ENCODE peak calls at places on chromosomes 3 and 15, in seven cellular contexts. W is body of pancreas, Q is transverse colon, C is tibial nerve, P is right lobe of liver, G is dorsolateral prefrontal cortex, H is IMR-90. V is an unnamed sample.

GRCh38 chr15:71337197-71337845 is 222.1 kb downstream of the THSD4 start:
- DNase-seq in C (no peak), P (no peak), W (peak), Q (no peak), H (no peak), G (no peak), V (no peak)

GRCh38 chr3:111619833-111620232 is 24.7 kb upstream of the ZBED2 start:
- DNase-seq in Q (no peak), C (no peak), H (peak), W (no peak), G (no peak), P (no peak), V (no peak)

GRCh38 chr3:46959169-46959515 is 17.4 kb downstream of the CCDC12 start:
- DNase-seq in P (no peak), C (no peak), H (no peak), Q (no peak), G (no peak), W (no peak), V (no peak)

GRCh38 chr15:74653426-74654082 is 37.9 kb downstream of the CLK3 start:
- DNase-seq in H (peak), G (no peak), Q (peak), C (no peak), W (no peak), P (no peak), V (no peak)

GRCh38 chr15:25439456-25439836 is 622 bp upstream of the UBE3A start:
- DNase-seq in H (peak), W (peak), C (no peak), P (peak), Q (peak), G (no peak), V (no peak)

GRCh38 chr15:57446393-57446792 is 70.1 kb downstream of the CGNL1 start:
- DNase-seq in C (no peak), Q (no peak), G (no peak), H (no peak), P (no peak), W (no peak), V (no peak)

GRCh38 chr15:78212546-78213424 is 21.6 kb downstream of the ACSBG1 start:
- DNase-seq in P (no peak), Q (peak), G (peak), W (peak), H (peak), C (no peak), V (no peak)

GRCh38 chr3:71430941-71431552 is 152.5 kb downstream of the FOXP1 start:
- DNase-seq in H (no peak), Q (no peak), G (no peak), C (no peak), W (no peak), P (no peak), V (no peak)

GRCh38 chr15:69762373-69763148 is 309.9 kb downstream of the RPLP1 start:
- DNase-seq in C (no peak), W (no peak), H (no peak), Q (no peak), P (no peak), G (no peak), V (no peak)

GRCh38 chr3:124492824-124493223 is 237.4 kb upstream of the UMPS start:
- DNase-seq in H (peak), G (peak), Q (peak), C (no peak), W (peak), P (peak), V (no peak)

GRCh38 chr15:75153565-75154248 is 48.0 kb upstream of the C15orf39 start:
- DNase-seq in P (no peak), H (no peak), W (no peak), Q (no peak), C (no peak), G (no peak), V (no peak)

GRCh38 chr3:41265011-41265545 is 65.8 kb downstream of the CTNNB1 start:
- DNase-seq in Q (no peak), G (no peak), P (no peak), W (no peak), C (no peak), H (peak), V (no peak)

GRCh38 chr3:46031269-46031668 is 4.0 kb upstream of the XCR1 start:
- DNase-seq in G (no peak), Q (no peak), P (no peak), W (no peak), H (no peak), C (no peak), V (no peak)

GRCh38 chr15:69014454-69014853 is at the start of gene NOX5:
- DNase-seq in H (peak), P (no peak), Q (no peak), C (no peak), W (no peak), G (no peak), V (no peak)

GRCh38 chr3:77816470-77816869 is 776.6 kb downstream of the ROBO2 start:
- DNase-seq in G (no peak), P (no peak), W (no peak), Q (no peak), C (no peak), H (no peak), V (no peak)

GRCh38 chr15:88664151-88664778 is 25.4 kb downstream of the ISG20 start:
- DNase-seq in G (peak), W (no peak), P (no peak), Q (no peak), H (no peak), C (no peak), V (no peak)

GRCh38 chr3:194042947-194043346 is 93.0 kb upstream of the HES1 start:
- DNase-seq in Q (no peak), W (no peak), C (no peak), G (no peak), P (no peak), H (peak), V (no peak)

GRCh38 chr3:126781889-126782491 is 78.0 kb downstream of the CHCHD6 start:
- DNase-seq in G (no peak), H (peak), C (no peak), W (no peak), Q (no peak), P (no peak), V (no peak)

GRCh38 chr3:157544501-157545139 is 41.4 kb upstream of the VEPH1 start:
- DNase-seq in W (no peak), G (no peak), Q (no peak), C (no peak), H (peak), P (no peak), V (no peak)

GRCh38 chr15:77519540-77519939 is 98.9 kb downstream of the HMG20A start:
- DNase-seq in H (peak), C (no peak), Q (no peak), G (no peak), W (no peak), P (no peak), V (no peak)

GRCh38 chr3:65101450-65101849 is 413.6 kb upstream of the ADAMTS9 start:
- DNase-seq in H (no peak), P (no peak), Q (no peak), C (no peak), G (no peak), W (no peak), V (no peak)

GRCh38 chr3:48919215-48920138 is 835 bp downstream of the ARIH2 start:
- DNase-seq in W (peak), C (no peak), P (peak), H (peak), Q (peak), G (no peak), V (no peak)

GRCh38 chr3:177525987-177526712 is 328.9 kb upstream of the TBL1XR1 start:
- DNase-seq in C (no peak), Q (no peak), P (no peak), W (no peak), H (no peak), G (no peak), V (no peak)

GRCh38 chr3:128619146-128619890 is 31.3 kb downstream of the RPN1 start:
- DNase-seq in P (no peak), Q (no peak), H (peak), G (no peak), C (no peak), W (no peak), V (no peak)

GRCh38 chr15:71545223-71545760 is 265.1 kb upstream of the NR2E3 start:
- DNase-seq in W (no peak), C (no peak), Q (no peak), P (no peak), H (peak), G (no peak), V (no peak)

GRCh38 chr3:53160335-53160659 is 712 bp upstream of the PRKCD start:
- DNase-seq in G (no peak), P (no peak), H (no peak), W (no peak), Q (no peak), C (no peak), V (no peak)

GRCh38 chr3:28745436-28745835 is 396.8 kb upstream of the AZI2 start:
- DNase-seq in W (no peak), C (no peak), P (no peak), Q (no peak), H (no peak), G (no peak), V (no peak)

GRCh38 chr15:52408823-52409222 is 113.2 kb upstream of the MYO5C start:
- DNase-seq in W (no peak), H (peak), Q (no peak), C (no peak), P (no peak), G (no peak), V (no peak)

GRCh38 chr3:77254967-77255831 is 215.3 kb downstream of the ROBO2 start:
- DNase-seq in H (peak), G (no peak), C (no peak), Q (peak), W (peak), P (no peak), V (no peak)

GRCh38 chr15:98682992-98683701 is 34.8 kb downstream of the IGF1R start:
- DNase-seq in W (no peak), H (peak), Q (no peak), P (no peak), C (no peak), G (no peak), V (no peak)

GRCh38 chr15:71080166-71080565 is 35.1 kb upstream of the THSD4 start:
- DNase-seq in W (no peak), P (no peak), Q (no peak), H (no peak), G (no peak), C (no peak), V (no peak)

GRCh38 chr15:79078763-79079395 is 11.7 kb downstream of the RASGRF1 start:
- DNase-seq in P (no peak), W (no peak), Q (no peak), G (no peak), H (no peak), C (no peak), V (peak)

GRCh38 chr15:70127288-70127746 is 29.6 kb upstream of the TLE3 start:
- DNase-seq in P (peak), C (peak), Q (peak), H (no peak), W (peak), G (peak), V (no peak)

GRCh38 chr3:189629803-189630455 is 1.3 kb upstream of the TP63 start:
- DNase-seq in Q (no peak), C (peak), W (peak), P (peak), H (no peak), G (no peak), V (peak)

GRCh38 chr15:75647370-75648155 is at the start of gene SNX33:
- DNase-seq in C (peak), G (no peak), Q (peak), W (peak), P (peak), H (peak), V (peak)

GRCh38 chr15:22979069-22979698 is 984 bp downstream of the CYFIP1 start:
- DNase-seq in H (peak), Q (peak), C (no peak), G (no peak), P (peak), W (peak), V (peak)

GRCh38 chr3:197298858-197299854 is 744 bp upstream of the DLG1 start:
- DNase-seq in P (peak), H (no peak), C (no peak), G (no peak), Q (peak), W (peak), V (peak)

GRCh38 chr3:60086811-60087210 is 1037.0 kb upstream of the CFAP20DC start:
- DNase-seq in G (no peak), Q (no peak), H (peak), P (no peak), C (no peak), W (no peak), V (no peak)

GRCh38 chr3:68129065-68129464 is 474.7 kb upstream of the SUCLG2 start:
- DNase-seq in C (no peak), P (no peak), Q (no peak), H (no peak), G (no peak), W (no peak), V (no peak)
- H3K27ac ChIP-seq in C (no peak), P (no peak), Q (no peak), H (no peak), G (no peak), W (no peak), V (no peak)

GRCh38 chr15:66411190-66411589 is 24.5 kb downstream of the MAP2K1 start:
- DNase-seq in Q (no peak), C (no peak), W (no peak), H (no peak), G (no peak), P (no peak), V (no peak)
- H3K4me3 ChIP-seq in Q (no peak), C (no peak), W (no peak), H (no peak), G (no peak), P (no peak), V (no peak)

GRCh38 chr3:106329505-106329904 is 460.7 kb upstream of the CBLB start:
- DNase-seq in H (peak), P (no peak), Q (no peak), C (no peak), W (no peak), G (no peak), V (no peak)

GRCh38 chr3:106333911-106334618 is 465.3 kb upstream of the CBLB start:
- DNase-seq in C (no peak), W (no peak), H (peak), G (no peak), P (no peak), Q (no peak), V (no peak)

GRCh38 chr3:106331636-106332035 is 462.8 kb upstream of the CBLB start:
- DNase-seq in G (no peak), H (no peak), W (no peak), C (no peak), Q (no peak), P (no peak), V (no peak)

GRCh38 chr3:106332135-106332534 is 463.3 kb upstream of the CBLB start:
- DNase-seq in H (no peak), C (no peak), W (no peak), G (no peak), P (no peak), Q (no peak), V (no peak)

DNA sequence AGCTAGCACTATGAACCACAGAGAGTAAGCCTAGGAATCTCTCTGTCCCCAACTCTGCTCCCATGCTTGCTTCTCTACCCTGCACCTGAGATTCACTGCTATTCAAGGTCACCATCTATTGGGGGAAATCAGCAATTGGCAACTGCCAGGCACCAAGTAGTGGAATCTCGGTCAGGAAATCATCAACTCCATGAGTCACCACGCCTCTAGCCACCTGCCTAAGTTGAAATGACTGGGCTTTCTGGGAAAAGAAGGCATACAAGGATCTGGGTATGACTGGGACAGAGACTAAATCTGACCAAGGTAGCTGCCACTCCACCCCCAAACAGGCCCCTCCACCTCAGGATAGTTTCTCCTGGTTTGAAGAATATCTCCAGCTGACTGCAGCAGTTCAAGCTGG is 464.1 kb upstream of the CBLB start:
- DNase-seq in W (no peak), H (peak), Q (no peak), G (no peak), P (no peak), C (no peak), V (no peak)
- TF ChIP-seq CTCF in W (no peak), H (no peak), Q (no peak), G (no peak), P (no peak), C (no peak), V (no peak)

DNA sequence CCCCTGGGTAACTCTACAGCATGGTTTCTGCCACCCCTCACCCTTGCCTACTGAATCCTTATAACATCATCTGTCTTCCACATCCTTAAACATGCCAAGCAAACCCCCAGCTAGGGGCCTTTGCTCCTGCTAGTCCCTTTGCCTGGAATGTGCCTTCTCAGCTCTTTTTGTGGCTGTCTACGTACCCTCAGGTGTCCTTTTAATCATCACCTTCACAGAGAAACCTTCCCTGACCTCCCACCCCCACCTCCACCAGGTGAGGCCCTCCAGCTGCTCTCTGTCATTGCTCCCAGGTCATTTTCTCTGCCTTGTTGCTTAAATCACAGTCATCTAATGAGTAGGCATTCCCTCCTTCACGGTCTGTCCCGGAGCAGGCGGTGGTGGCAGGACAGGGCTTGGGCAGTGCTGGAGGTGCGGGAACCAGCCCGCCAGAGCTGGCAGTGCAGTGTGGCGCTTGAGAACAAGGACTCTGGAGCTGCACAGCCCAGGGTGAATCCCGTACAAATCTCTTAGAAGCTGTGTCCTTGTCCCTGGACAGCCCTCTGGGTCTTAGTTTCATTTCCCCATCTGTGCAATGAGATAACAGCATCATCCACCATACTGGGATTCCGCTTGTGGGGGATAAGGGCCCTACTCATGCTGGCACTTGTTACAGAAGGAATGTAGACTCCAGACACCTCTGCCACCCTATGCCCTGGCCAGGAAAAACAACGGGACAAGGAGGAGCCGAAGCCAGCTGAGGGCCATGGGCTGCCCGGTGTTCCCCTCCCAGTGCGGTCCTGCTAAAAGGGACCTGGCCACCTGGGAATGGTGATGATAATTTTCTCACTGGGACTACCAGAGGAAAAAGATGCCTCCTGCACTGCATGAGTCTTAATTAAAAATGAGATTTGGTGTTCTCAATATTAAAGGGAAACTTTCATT is 52.1 kb upstream of the IQSEC1 start:
- DNase-seq in C (no peak), P (peak), Q (no peak), W (no peak), H (no peak), G (no peak), V (peak)
- H3K27ac ChIP-seq in C (no peak), P (no peak), Q (no peak), W (no peak), H (no peak), G (no peak), V (no peak)